ENCODE peak calls at places on chromosomes 7 and 10, in ten cellular contexts. One of them, this sample, is unnamed.

GRCh38 chr10:77927343-77928256 is 1.0 kb upstream of the DLG5 start:
- DNase-seq in mucosa of gallbladder: no peak
- DNase-seq in stimulated activated CD4-positive, alpha-beta T cell treated with anti-CD3 and anti-CD28 coated beads, Interleukin-4, amount 100 ng/mL, for 24 hours: no peak
- DNase-seq in M059J: no peak
- DNase-seq in EL: peak
- DNase-seq in left colon: no peak
- DNase-seq in RWPE1: no peak
- DNase-seq in stimulated activated CD8-positive, alpha-beta memory T cell treated with anti-CD3 and anti-CD28 coated beads, Interleukin-4, amount 100 ng/mL, for 1 hour: no peak
- DNase-seq in body of pancreas: no peak
- DNase-seq in amniotic stem cell: no peak
- DNase-seq in this sample: no peak

GRCh38 chr10:131012641-131012985 is 298.9 kb downstream of the TCERG1L start:
- DNase-seq in body of pancreas: no peak
- DNase-seq in RWPE1: no peak
- DNase-seq in M059J: no peak
- DNase-seq in stimulated activated CD4-positive, alpha-beta T cell treated with anti-CD3 and anti-CD28 coated beads, Interleukin-4, amount 100 ng/mL, for 24 hours: no peak
- DNase-seq in EL: no peak
- DNase-seq in mucosa of gallbladder: no peak
- DNase-seq in stimulated activated CD8-positive, alpha-beta memory T cell treated with anti-CD3 and anti-CD28 coated beads, Interleukin-4, amount 100 ng/mL, for 1 hour: no peak
- DNase-seq in amniotic stem cell: no peak
- DNase-seq in left colon: no peak
- DNase-seq in this sample: no peak

GRCh38 chr7:105992888-105993287 is 29.8 kb downstream of the CDHR3 start:
- DNase-seq in stimulated activated CD8-positive, alpha-beta memory T cell treated with anti-CD3 and anti-CD28 coated beads, Interleukin-4, amount 100 ng/mL, for 1 hour: no peak
- DNase-seq in M059J: no peak
- DNase-seq in mucosa of gallbladder: no peak
- DNase-seq in body of pancreas: no peak
- DNase-seq in left colon: no peak
- DNase-seq in RWPE1: no peak
- DNase-seq in amniotic stem cell: no peak
- DNase-seq in stimulated activated CD4-positive, alpha-beta T cell treated with anti-CD3 and anti-CD28 coated beads, Interleukin-4, amount 100 ng/mL, for 24 hours: no peak
- DNase-seq in EL: no peak
- DNase-seq in this sample: no peak

GRCh38 chr10:114295393-114295792 is 56.3 kb downstream of the VWA2 start:
- DNase-seq in EL: no peak
- DNase-seq in M059J: no peak
- DNase-seq in left colon: no peak
- DNase-seq in amniotic stem cell: no peak
- DNase-seq in RWPE1: no peak
- DNase-seq in stimulated activated CD4-positive, alpha-beta T cell treated with anti-CD3 and anti-CD28 coated beads, Interleukin-4, amount 100 ng/mL, for 24 hours: no peak
- DNase-seq in body of pancreas: no peak
- DNase-seq in stimulated activated CD8-positive, alpha-beta memory T cell treated with anti-CD3 and anti-CD28 coated beads, Interleukin-4, amount 100 ng/mL, for 1 hour: no peak
- DNase-seq in mucosa of gallbladder: no peak
- DNase-seq in this sample: no peak

GRCh38 chr10:100970914-100971811 is 1.9 kb downstream of the SEMA4G start:
- DNase-seq in left colon: peak
- DNase-seq in amniotic stem cell: no peak
- DNase-seq in body of pancreas: peak
- DNase-seq in stimulated activated CD4-positive, alpha-beta T cell treated with anti-CD3 and anti-CD28 coated beads, Interleukin-4, amount 100 ng/mL, for 24 hours: no peak
- DNase-seq in EL: no peak
- DNase-seq in RWPE1: no peak
- DNase-seq in stimulated activated CD8-positive, alpha-beta memory T cell treated with anti-CD3 and anti-CD28 coated beads, Interleukin-4, amount 100 ng/mL, for 1 hour: no peak
- DNase-seq in mucosa of gallbladder: peak
- DNase-seq in M059J: no peak
- DNase-seq in this sample: no peak

GRCh38 chr7:2860627-2861133 is 16.6 kb upstream of the GNA12 start:
- DNase-seq in mucosa of gallbladder: peak
- DNase-seq in stimulated activated CD4-positive, alpha-beta T cell treated with anti-CD3 and anti-CD28 coated beads, Interleukin-4, amount 100 ng/mL, for 24 hours: no peak
- DNase-seq in amniotic stem cell: no peak
- DNase-seq in stimulated activated CD8-positive, alpha-beta memory T cell treated with anti-CD3 and anti-CD28 coated beads, Interleukin-4, amount 100 ng/mL, for 1 hour: no peak
- DNase-seq in body of pancreas: peak
- DNase-seq in EL: no peak
- DNase-seq in M059J: no peak
- DNase-seq in left colon: no peak
- DNase-seq in RWPE1: no peak
- DNase-seq in this sample: no peak

GRCh38 chr7:17062433-17063383 is 180.9 kb upstream of the AGR3 start:
- DNase-seq in RWPE1: peak
- DNase-seq in M059J: no peak
- DNase-seq in stimulated activated CD4-positive, alpha-beta T cell treated with anti-CD3 and anti-CD28 coated beads, Interleukin-4, amount 100 ng/mL, for 24 hours: no peak
- DNase-seq in mucosa of gallbladder: no peak
- DNase-seq in left colon: no peak
- DNase-seq in stimulated activated CD8-positive, alpha-beta memory T cell treated with anti-CD3 and anti-CD28 coated beads, Interleukin-4, amount 100 ng/mL, for 1 hour: no peak
- DNase-seq in amniotic stem cell: no peak
- DNase-seq in body of pancreas: no peak
- DNase-seq in EL: peak
- DNase-seq in this sample: no peak

GRCh38 chr10:30755474-30755873 is 125.9 kb upstream of the LYZL2 start:
- DNase-seq in left colon: no peak
- DNase-seq in stimulated activated CD4-positive, alpha-beta T cell treated with anti-CD3 and anti-CD28 coated beads, Interleukin-4, amount 100 ng/mL, for 24 hours: no peak
- DNase-seq in body of pancreas: no peak
- DNase-seq in M059J: no peak
- DNase-seq in EL: no peak
- DNase-seq in mucosa of gallbladder: no peak
- DNase-seq in stimulated activated CD8-positive, alpha-beta memory T cell treated with anti-CD3 and anti-CD28 coated beads, Interleukin-4, amount 100 ng/mL, for 1 hour: no peak
- DNase-seq in amniotic stem cell: peak
- DNase-seq in RWPE1: no peak
- DNase-seq in this sample: no peak

GRCh38 chr7:132475669-132476116 is 100.6 kb downstream of the PLXNA4 start:
- DNase-seq in mucosa of gallbladder: no peak
- DNase-seq in left colon: no peak
- DNase-seq in RWPE1: no peak
- DNase-seq in body of pancreas: no peak
- DNase-seq in M059J: peak
- DNase-seq in stimulated activated CD8-positive, alpha-beta memory T cell treated with anti-CD3 and anti-CD28 coated beads, Interleukin-4, amount 100 ng/mL, for 1 hour: no peak
- DNase-seq in stimulated activated CD4-positive, alpha-beta T cell treated with anti-CD3 and anti-CD28 coated beads, Interleukin-4, amount 100 ng/mL, for 24 hours: no peak
- DNase-seq in amniotic stem cell: no peak
- DNase-seq in EL: no peak
- DNase-seq in this sample: no peak

GRCh38 chr10:96390460-96390864 is 31.7 kb upstream of the OPALIN start:
- DNase-seq in body of pancreas: peak
- DNase-seq in amniotic stem cell: no peak
- DNase-seq in M059J: no peak
- DNase-seq in stimulated activated CD8-positive, alpha-beta memory T cell treated with anti-CD3 and anti-CD28 coated beads, Interleukin-4, amount 100 ng/mL, for 1 hour: no peak
- DNase-seq in RWPE1: no peak
- DNase-seq in stimulated activated CD4-positive, alpha-beta T cell treated with anti-CD3 and anti-CD28 coated beads, Interleukin-4, amount 100 ng/mL, for 24 hours: no peak
- DNase-seq in EL: no peak
- DNase-seq in mucosa of gallbladder: peak
- DNase-seq in left colon: peak
- DNase-seq in this sample: no peak

GRCh38 chr10:74306227-74306982 is 155.4 kb downstream of the ADK start:
- DNase-seq in RWPE1: no peak
- DNase-seq in left colon: no peak
- DNase-seq in stimulated activated CD8-positive, alpha-beta memory T cell treated with anti-CD3 and anti-CD28 coated beads, Interleukin-4, amount 100 ng/mL, for 1 hour: no peak
- DNase-seq in mucosa of gallbladder: no peak
- DNase-seq in EL: no peak
- DNase-seq in stimulated activated CD4-positive, alpha-beta T cell treated with anti-CD3 and anti-CD28 coated beads, Interleukin-4, amount 100 ng/mL, for 24 hours: no peak
- DNase-seq in body of pancreas: no peak
- DNase-seq in amniotic stem cell: no peak
- DNase-seq in M059J: no peak
- DNase-seq in this sample: no peak

GRCh38 chr10:117162093-117163021 is 24.3 kb upstream of the VAX1 start:
- DNase-seq in RWPE1: no peak
- DNase-seq in EL: no peak
- DNase-seq in left colon: no peak
- DNase-seq in M059J: no peak
- DNase-seq in stimulated activated CD4-positive, alpha-beta T cell treated with anti-CD3 and anti-CD28 coated beads, Interleukin-4, amount 100 ng/mL, for 24 hours: no peak
- DNase-seq in body of pancreas: peak
- DNase-seq in amniotic stem cell: no peak
- DNase-seq in mucosa of gallbladder: no peak
- DNase-seq in stimulated activated CD8-positive, alpha-beta memory T cell treated with anti-CD3 and anti-CD28 coated beads, Interleukin-4, amount 100 ng/mL, for 1 hour: no peak
- DNase-seq in this sample: no peak

GRCh38 chr7:85285502-85285901 is 98.6 kb upstream of the SEMA3D start:
- DNase-seq in EL: no peak
- DNase-seq in mucosa of gallbladder: no peak
- DNase-seq in left colon: no peak
- DNase-seq in amniotic stem cell: no peak
- DNase-seq in stimulated activated CD4-positive, alpha-beta T cell treated with anti-CD3 and anti-CD28 coated beads, Interleukin-4, amount 100 ng/mL, for 24 hours: no peak
- DNase-seq in M059J: no peak
- DNase-seq in body of pancreas: no peak
- DNase-seq in stimulated activated CD8-positive, alpha-beta memory T cell treated with anti-CD3 and anti-CD28 coated beads, Interleukin-4, amount 100 ng/mL, for 1 hour: no peak
- DNase-seq in RWPE1: no peak
- DNase-seq in this sample: no peak

GRCh38 chr7:150962743-150963399 is 15.2 kb downstream of the KCNH2 start:
- DNase-seq in stimulated activated CD4-positive, alpha-beta T cell treated with anti-CD3 and anti-CD28 coated beads, Interleukin-4, amount 100 ng/mL, for 24 hours: peak
- DNase-seq in M059J: no peak
- DNase-seq in body of pancreas: peak
- DNase-seq in mucosa of gallbladder: peak
- DNase-seq in EL: peak
- DNase-seq in left colon: peak
- DNase-seq in amniotic stem cell: peak
- DNase-seq in RWPE1: peak
- DNase-seq in stimulated activated CD8-positive, alpha-beta memory T cell treated with anti-CD3 and anti-CD28 coated beads, Interleukin-4, amount 100 ng/mL, for 1 hour: no peak
- DNase-seq in this sample: peak

GRCh38 chr7:15612205-15612604 is 50.4 kb upstream of the AGMO start:
- DNase-seq in mucosa of gallbladder: no peak
- DNase-seq in stimulated activated CD8-positive, alpha-beta memory T cell treated with anti-CD3 and anti-CD28 coated beads, Interleukin-4, amount 100 ng/mL, for 1 hour: no peak
- DNase-seq in M059J: no peak
- DNase-seq in RWPE1: no peak
- DNase-seq in body of pancreas: no peak
- DNase-seq in stimulated activated CD4-positive, alpha-beta T cell treated with anti-CD3 and anti-CD28 coated beads, Interleukin-4, amount 100 ng/mL, for 24 hours: no peak
- DNase-seq in EL: no peak
- DNase-seq in amniotic stem cell: no peak
- DNase-seq in left colon: no peak
- DNase-seq in this sample: no peak

GRCh38 chr7:70527489-70527888 is 604.5 kb upstream of the GALNT17 start:
- DNase-seq in EL: no peak
- DNase-seq in left colon: no peak
- DNase-seq in body of pancreas: no peak
- DNase-seq in M059J: peak
- DNase-seq in stimulated activated CD4-positive, alpha-beta T cell treated with anti-CD3 and anti-CD28 coated beads, Interleukin-4, amount 100 ng/mL, for 24 hours: no peak
- DNase-seq in stimulated activated CD8-positive, alpha-beta memory T cell treated with anti-CD3 and anti-CD28 coated beads, Interleukin-4, amount 100 ng/mL, for 1 hour: no peak
- DNase-seq in mucosa of gallbladder: no peak
- DNase-seq in amniotic stem cell: no peak
- DNase-seq in RWPE1: no peak
- DNase-seq in this sample: no peak

GRCh38 chr7:132138817-132139216 is 437.5 kb downstream of the PLXNA4 start:
- DNase-seq in body of pancreas: no peak
- DNase-seq in EL: no peak
- DNase-seq in stimulated activated CD4-positive, alpha-beta T cell treated with anti-CD3 and anti-CD28 coated beads, Interleukin-4, amount 100 ng/mL, for 24 hours: no peak
- DNase-seq in stimulated activated CD8-positive, alpha-beta memory T cell treated with anti-CD3 and anti-CD28 coated beads, Interleukin-4, amount 100 ng/mL, for 1 hour: no peak
- DNase-seq in RWPE1: peak
- DNase-seq in amniotic stem cell: no peak
- DNase-seq in mucosa of gallbladder: no peak
- DNase-seq in M059J: peak
- DNase-seq in left colon: no peak
- DNase-seq in this sample: no peak

GRCh38 chr7:38744746-38745145 is 113.6 kb upstream of the AMPH start:
- DNase-seq in M059J: peak
- DNase-seq in stimulated activated CD8-positive, alpha-beta memory T cell treated with anti-CD3 and anti-CD28 coated beads, Interleukin-4, amount 100 ng/mL, for 1 hour: no peak
- DNase-seq in body of pancreas: no peak
- DNase-seq in stimulated activated CD4-positive, alpha-beta T cell treated with anti-CD3 and anti-CD28 coated beads, Interleukin-4, amount 100 ng/mL, for 24 hours: no peak
- DNase-seq in amniotic stem cell: no peak
- DNase-seq in EL: peak
- DNase-seq in RWPE1: peak
- DNase-seq in left colon: no peak
- DNase-seq in mucosa of gallbladder: no peak
- DNase-seq in this sample: no peak

GRCh38 chr7:120170849-120171248 is 102.1 kb upstream of the KCND2 start:
- DNase-seq in EL: no peak
- DNase-seq in amniotic stem cell: no peak
- DNase-seq in M059J: no peak
- DNase-seq in stimulated activated CD8-positive, alpha-beta memory T cell treated with anti-CD3 and anti-CD28 coated beads, Interleukin-4, amount 100 ng/mL, for 1 hour: no peak
- DNase-seq in left colon: no peak
- DNase-seq in body of pancreas: no peak
- DNase-seq in RWPE1: no peak
- DNase-seq in stimulated activated CD4-positive, alpha-beta T cell treated with anti-CD3 and anti-CD28 coated beads, Interleukin-4, amount 100 ng/mL, for 24 hours: no peak
- DNase-seq in mucosa of gallbladder: no peak
- DNase-seq in this sample: no peak

GRCh38 chr10:27474741-27475140 is 29.4 kb upstream of the RAB18 start:
- DNase-seq in M059J: no peak
- DNase-seq in body of pancreas: no peak
- DNase-seq in stimulated activated CD4-positive, alpha-beta T cell treated with anti-CD3 and anti-CD28 coated beads, Interleukin-4, amount 100 ng/mL, for 24 hours: no peak
- DNase-seq in left colon: no peak
- DNase-seq in EL: no peak
- DNase-seq in mucosa of gallbladder: no peak
- DNase-seq in RWPE1: peak
- DNase-seq in amniotic stem cell: no peak
- DNase-seq in stimulated activated CD8-positive, alpha-beta memory T cell treated with anti-CD3 and anti-CD28 coated beads, Interleukin-4, amount 100 ng/mL, for 1 hour: no peak
- DNase-seq in this sample: no peak